ENCODE peak calls at places on chromosomes 12 and 14, in seven cellular contexts. One of them, this sample, is unnamed.

GRCh38 chr12:70366581-70367267 is 634 bp downstream of the KCNMB4 start:
- DNase-seq in CD4-positive, alpha-beta T cell: peak; percentile 65
- DNase-seq in A549: peak; percentile 44
- DNase-seq in fibroblast of lung: peak; percentile 42
- DNase-seq in left ventricle myocardium inferior: peak; percentile 25
- DNase-seq in iPS DF 6.9: no peak
- DNase-seq in adrenal gland: peak; percentile 30
- DNase-seq in this sample: peak; percentile 43

GRCh38 chr12:96912261-96912660 is 5.2 kb downstream of the NEDD1 start:
- DNase-seq in A549: no peak
- DNase-seq in fibroblast of lung: no peak
- DNase-seq in left ventricle myocardium inferior: no peak
- DNase-seq in adrenal gland: no peak
- DNase-seq in CD4-positive, alpha-beta T cell: no peak
- DNase-seq in iPS DF 6.9: no peak
- DNase-seq in this sample: no peak

GRCh38 chr12:10363922-10364838 is 25.7 kb downstream of the KLRK1 start:
- DNase-seq in adrenal gland: peak; percentile 61
- DNase-seq in CD4-positive, alpha-beta T cell: no peak
- DNase-seq in iPS DF 6.9: no peak
- DNase-seq in A549: no peak
- DNase-seq in left ventricle myocardium inferior: peak; percentile 26
- DNase-seq in fibroblast of lung: peak; percentile 50
- DNase-seq in this sample: peak; percentile 61

GRCh38 chr12:26790645-26790994 is 42.4 kb downstream of the ITPR2 start:
- DNase-seq in CD4-positive, alpha-beta T cell: no peak
- DNase-seq in A549: no peak
- DNase-seq in iPS DF 6.9: no peak
- DNase-seq in fibroblast of lung: peak; percentile 28
- DNase-seq in adrenal gland: no peak
- DNase-seq in left ventricle myocardium inferior: no peak
- DNase-seq in this sample: no peak

GRCh38 chr14:68757618-68758081 is 35.2 kb downstream of the ZFP36L1 start:
- DNase-seq in adrenal gland: no peak
- DNase-seq in fibroblast of lung: peak; percentile 33
- DNase-seq in left ventricle myocardium inferior: peak; percentile 27
- DNase-seq in CD4-positive, alpha-beta T cell: no peak
- DNase-seq in iPS DF 6.9: no peak
- DNase-seq in A549: no peak
- DNase-seq in this sample: no peak

GRCh38 chr12:114851981-114852380 is 168.0 kb upstream of the TBX3 start:
- DNase-seq in adrenal gland: no peak
- DNase-seq in iPS DF 6.9: no peak
- DNase-seq in fibroblast of lung: no peak
- DNase-seq in left ventricle myocardium inferior: no peak
- DNase-seq in CD4-positive, alpha-beta T cell: no peak
- DNase-seq in A549: no peak
- DNase-seq in this sample: no peak

GRCh38 chr12:38053655-38054464 is 262.7 kb upstream of the ALG10B start:
- DNase-seq in adrenal gland: no peak
- DNase-seq in A549: peak; percentile 85
- DNase-seq in iPS DF 6.9: no peak
- DNase-seq in left ventricle myocardium inferior: no peak
- DNase-seq in fibroblast of lung: no peak
- DNase-seq in CD4-positive, alpha-beta T cell: no peak
- DNase-seq in this sample: no peak

GRCh38 chr14:90419200-90419599 is 22.4 kb downstream of the CALM1 start:
- DNase-seq in A549: peak; percentile 80
- DNase-seq in fibroblast of lung: peak; percentile 97
- DNase-seq in CD4-positive, alpha-beta T cell: no peak
- DNase-seq in iPS DF 6.9: no peak
- DNase-seq in adrenal gland: peak; percentile 74
- DNase-seq in left ventricle myocardium inferior: peak; percentile 67
- DNase-seq in this sample: no peak

GRCh38 chr14:73463411-73463810 is 5.1 kb upstream of the NUMB start:
- DNase-seq in A549: peak; percentile 52
- DNase-seq in fibroblast of lung: peak; percentile 92
- DNase-seq in adrenal gland: no peak
- DNase-seq in left ventricle myocardium inferior: no peak
- DNase-seq in CD4-positive, alpha-beta T cell: no peak
- DNase-seq in iPS DF 6.9: no peak
- DNase-seq in this sample: no peak

GRCh38 chr12:114984641-114985041 is 300.7 kb upstream of the TBX3 start:
- DNase-seq in left ventricle myocardium inferior: no peak
- DNase-seq in fibroblast of lung: no peak
- DNase-seq in adrenal gland: no peak
- DNase-seq in iPS DF 6.9: no peak
- DNase-seq in CD4-positive, alpha-beta T cell: no peak
- DNase-seq in A549: no peak
- DNase-seq in this sample: no peak

GRCh38 chr12:122827258-122827657 is 8.0 kb upstream of the HIP1R start:
- DNase-seq in fibroblast of lung: no peak
- DNase-seq in left ventricle myocardium inferior: no peak
- DNase-seq in adrenal gland: no peak
- DNase-seq in iPS DF 6.9: no peak
- DNase-seq in A549: no peak
- DNase-seq in CD4-positive, alpha-beta T cell: no peak
- DNase-seq in this sample: no peak

GRCh38 chr12:122834229-122834920 is 882 bp upstream of the HIP1R start:
- DNase-seq in adrenal gland: peak; percentile 58
- DNase-seq in left ventricle myocardium inferior: no peak
- DNase-seq in A549: peak; percentile 79
- DNase-seq in CD4-positive, alpha-beta T cell: no peak
- DNase-seq in iPS DF 6.9: peak; percentile 33
- DNase-seq in fibroblast of lung: peak; percentile 41
- DNase-seq in this sample: peak; percentile 65

GRCh38 chr12:122825773-122826724 is 9.2 kb upstream of the HIP1R start:
- DNase-seq in iPS DF 6.9: no peak
- DNase-seq in A549: peak; percentile 58
- DNase-seq in left ventricle myocardium inferior: no peak
- DNase-seq in CD4-positive, alpha-beta T cell: no peak
- DNase-seq in fibroblast of lung: peak; percentile 20
- DNase-seq in adrenal gland: no peak
- DNase-seq in this sample: no peak

GRCh38 chr12:122834921-122835692 is at the start of gene HIP1R:
- DNase-seq in left ventricle myocardium inferior: no peak
- DNase-seq in adrenal gland: peak; percentile 70
- DNase-seq in A549: peak; percentile 49
- DNase-seq in fibroblast of lung: no peak
- DNase-seq in CD4-positive, alpha-beta T cell: peak; percentile 57
- DNase-seq in iPS DF 6.9: no peak
- DNase-seq in this sample: peak; percentile 75

GRCh38 chr12:122830517-122831214 is 4.6 kb upstream of the HIP1R start:
- DNase-seq in adrenal gland: no peak
- DNase-seq in iPS DF 6.9: no peak
- DNase-seq in left ventricle myocardium inferior: no peak
- DNase-seq in A549: peak; percentile 90
- DNase-seq in CD4-positive, alpha-beta T cell: no peak
- DNase-seq in fibroblast of lung: peak; percentile 81
- DNase-seq in this sample: no peak
- H3K27ac ChIP-seq in adrenal gland: no peak overlapping the region
- H3K27ac ChIP-seq in iPS DF 6.9: no peak overlapping the region
- H3K27ac ChIP-seq in left ventricle myocardium inferior: no peak overlapping the region
- H3K27ac ChIP-seq in A549: peak overlapping the region; percentile 71
- H3K27ac ChIP-seq in CD4-positive, alpha-beta T cell: no peak overlapping the region
- H3K27ac ChIP-seq in fibroblast of lung: no peak overlapping the region
- H3K27ac ChIP-seq in this sample: no peak overlapping the region

GRCh38 chr12:124635316-124635715 is 67.9 kb upstream of the NCOR2 start:
- DNase-seq in A549: no peak
- DNase-seq in fibroblast of lung: no peak
- DNase-seq in adrenal gland: no peak
- DNase-seq in CD4-positive, alpha-beta T cell: no peak
- DNase-seq in iPS DF 6.9: no peak
- DNase-seq in left ventricle myocardium inferior: no peak
- DNase-seq in this sample: no peak

GRCh38 chr12:124637163-124637562 is 69.8 kb upstream of the NCOR2 start:
- DNase-seq in A549: no peak
- DNase-seq in CD4-positive, alpha-beta T cell: no peak
- DNase-seq in adrenal gland: no peak
- DNase-seq in fibroblast of lung: no peak
- DNase-seq in left ventricle myocardium inferior: no peak
- DNase-seq in iPS DF 6.9: no peak
- DNase-seq in this sample: no peak

GRCh38 chr12:124636138-124636968 is 68.9 kb upstream of the NCOR2 start:
- DNase-seq in adrenal gland: no peak
- DNase-seq in fibroblast of lung: peak; percentile 76
- DNase-seq in left ventricle myocardium inferior: no peak
- DNase-seq in iPS DF 6.9: no peak
- DNase-seq in A549: peak; percentile 76
- DNase-seq in CD4-positive, alpha-beta T cell: peak; percentile 46
- DNase-seq in this sample: no peak

GRCh38 chr12:124639407-124639806 is 72.0 kb upstream of the NCOR2 start:
- DNase-seq in A549: no peak
- DNase-seq in fibroblast of lung: no peak
- DNase-seq in iPS DF 6.9: no peak
- DNase-seq in left ventricle myocardium inferior: no peak
- DNase-seq in adrenal gland: no peak
- DNase-seq in CD4-positive, alpha-beta T cell: no peak
- DNase-seq in this sample: no peak

GRCh38 chr12:124637586-124637985 is 70.2 kb upstream of the NCOR2 start:
- DNase-seq in A549: no peak
- DNase-seq in left ventricle myocardium inferior: no peak
- DNase-seq in fibroblast of lung: no peak
- DNase-seq in iPS DF 6.9: no peak
- DNase-seq in CD4-positive, alpha-beta T cell: no peak
- DNase-seq in adrenal gland: no peak
- DNase-seq in this sample: no peak
- H3K27ac ChIP-seq in A549: peak overlapping the region; percentile 71
- H3K27ac ChIP-seq in left ventricle myocardium inferior: no peak overlapping the region
- H3K27ac ChIP-seq in fibroblast of lung: no peak overlapping the region
- H3K27ac ChIP-seq in iPS DF 6.9: no peak overlapping the region
- H3K27ac ChIP-seq in CD4-positive, alpha-beta T cell: no peak overlapping the region
- H3K27ac ChIP-seq in adrenal gland: no peak overlapping the region
- H3K27ac ChIP-seq in this sample: no peak overlapping the region

DNA sequence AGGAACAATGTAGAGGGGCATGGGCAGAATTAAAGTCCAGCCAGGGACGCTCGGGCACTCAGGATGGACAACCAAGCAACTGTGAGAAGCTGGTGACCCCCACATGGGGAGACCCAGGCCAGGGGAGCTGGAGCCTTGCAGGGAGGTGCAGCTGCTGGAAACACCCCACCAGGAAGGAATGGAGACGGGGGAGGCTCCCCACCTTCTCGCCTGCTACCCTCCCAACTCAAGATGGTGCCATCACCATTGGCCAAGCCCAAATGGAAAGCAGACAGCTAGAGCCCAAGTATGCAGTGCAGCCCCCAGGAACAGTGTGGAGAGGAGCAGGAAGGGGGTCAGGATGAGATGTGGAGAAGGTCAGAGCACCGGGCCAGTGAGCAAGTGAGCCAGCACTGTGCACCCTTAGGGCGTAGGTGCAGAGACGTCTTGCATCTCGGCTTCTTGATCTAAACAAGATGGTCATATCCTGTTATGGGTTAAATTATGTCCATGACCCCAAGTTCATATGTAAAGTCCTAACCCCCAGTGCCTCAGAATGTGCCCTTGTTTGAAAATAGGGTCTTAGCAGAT is 159.5 kb downstream of the RIMBP2 start:
- DNase-seq in iPS DF 6.9: no peak
- DNase-seq in adrenal gland: no peak
- DNase-seq in left ventricle myocardium inferior: no peak
- DNase-seq in CD4-positive, alpha-beta T cell: no peak
- DNase-seq in fibroblast of lung: no peak
- DNase-seq in A549: no peak
- DNase-seq in this sample: no peak
- H3K27ac ChIP-seq in iPS DF 6.9: no peak overlapping the region
- H3K27ac ChIP-seq in adrenal gland: no peak overlapping the region
- H3K27ac ChIP-seq in left ventricle myocardium inferior: no peak overlapping the region
- H3K27ac ChIP-seq in CD4-positive, alpha-beta T cell: no peak overlapping the region
- H3K27ac ChIP-seq in fibroblast of lung: no peak overlapping the region
- H3K27ac ChIP-seq in A549: no peak overlapping the region
- H3K27ac ChIP-seq in this sample: no peak overlapping the region

GRCh38 chr12:111640498-111640897 is 41.4 kb upstream of the ATXN2 start:
- DNase-seq in fibroblast of lung: no peak
- DNase-seq in adrenal gland: no peak
- DNase-seq in A549: no peak
- DNase-seq in left ventricle myocardium inferior: no peak
- DNase-seq in CD4-positive, alpha-beta T cell: no peak
- DNase-seq in iPS DF 6.9: no peak
- DNase-seq in this sample: no peak

GRCh38 chr12:111635524-111635923 is 36.4 kb upstream of the ATXN2 start:
- DNase-seq in left ventricle myocardium inferior: no peak
- DNase-seq in CD4-positive, alpha-beta T cell: no peak
- DNase-seq in iPS DF 6.9: no peak
- DNase-seq in A549: no peak
- DNase-seq in adrenal gland: no peak
- DNase-seq in fibroblast of lung: peak; percentile 63
- DNase-seq in this sample: no peak

GRCh38 chr12:111638576-111638975 is 39.5 kb upstream of the ATXN2 start:
- DNase-seq in left ventricle myocardium inferior: no peak
- DNase-seq in adrenal gland: no peak
- DNase-seq in fibroblast of lung: peak; percentile 76
- DNase-seq in A549: no peak
- DNase-seq in iPS DF 6.9: no peak
- DNase-seq in CD4-positive, alpha-beta T cell: no peak
- DNase-seq in this sample: no peak

DNA sequence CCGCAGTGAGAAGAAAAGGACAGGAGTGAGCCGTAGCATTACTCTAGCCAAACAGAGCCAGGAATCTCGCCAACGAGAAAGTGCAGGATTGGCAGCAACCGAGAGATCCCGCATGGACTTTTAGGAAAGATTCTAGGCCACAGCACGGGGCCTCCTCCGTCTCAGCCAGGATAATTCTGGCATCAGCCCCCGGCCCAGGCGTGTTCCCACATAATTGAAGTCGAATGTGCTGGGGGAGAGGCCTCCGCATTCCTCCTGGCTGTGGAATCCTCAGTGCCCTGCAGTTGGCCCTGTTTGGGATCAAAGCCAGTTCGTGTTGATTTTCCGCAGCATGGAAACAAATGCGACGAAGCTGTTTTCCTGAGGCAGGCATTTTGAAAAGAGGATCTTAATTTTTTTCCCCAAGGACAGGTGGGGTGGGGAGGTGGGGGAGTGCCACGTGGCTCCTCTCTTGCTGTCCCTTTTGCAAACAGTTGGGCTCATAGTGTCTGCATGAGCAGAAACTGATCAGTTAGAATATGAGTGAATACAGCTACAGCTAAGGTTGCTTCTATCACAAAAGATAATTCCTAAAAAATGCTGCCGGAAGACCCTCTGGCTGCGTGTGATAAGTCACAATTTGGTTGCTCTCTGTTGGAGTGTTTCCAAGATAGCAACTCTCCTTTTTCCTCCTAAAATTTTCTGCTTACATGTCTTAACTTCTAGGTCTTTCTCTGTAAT is 37.3 kb upstream of the ATXN2 start:
- DNase-seq in left ventricle myocardium inferior: peak; percentile 55
- DNase-seq in iPS DF 6.9: peak; percentile 16
- DNase-seq in CD4-positive, alpha-beta T cell: no peak
- DNase-seq in adrenal gland: peak; percentile 42
- DNase-seq in A549: no peak
- DNase-seq in fibroblast of lung: peak; percentile 82
- DNase-seq in this sample: peak; percentile 62
- H3K27ac ChIP-seq in left ventricle myocardium inferior: peak overlapping the region; percentile 77
- H3K27ac ChIP-seq in iPS DF 6.9: no peak overlapping the region
- H3K27ac ChIP-seq in CD4-positive, alpha-beta T cell: no peak overlapping the region
- H3K27ac ChIP-seq in adrenal gland: peak overlapping the region; percentile 78
- H3K27ac ChIP-seq in A549: no peak overlapping the region
- H3K27ac ChIP-seq in fibroblast of lung: no peak overlapping the region
- H3K27ac ChIP-seq in this sample: peak overlapping the region; percentile 45

DNA sequence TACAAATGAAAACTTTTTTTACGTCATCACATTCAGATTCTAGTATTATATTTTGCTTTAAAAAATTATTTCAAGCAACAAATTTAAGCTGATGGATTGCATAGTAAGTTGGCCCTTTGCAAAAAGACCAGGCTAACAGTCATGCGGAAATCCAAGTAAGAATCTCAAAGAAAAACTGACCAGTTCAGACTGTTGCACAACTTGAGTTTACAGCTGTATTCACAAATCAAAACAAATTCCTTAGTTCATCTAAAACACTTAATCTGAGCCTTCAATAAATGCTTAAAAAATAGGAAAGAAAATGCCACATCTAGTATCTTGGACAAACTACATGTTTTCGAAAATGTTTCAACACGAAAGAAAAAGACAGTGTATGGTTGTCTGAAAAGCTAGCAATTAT is 847 bp downstream of the CCDC59 start:
- DNase-seq in CD4-positive, alpha-beta T cell: no peak
- DNase-seq in iPS DF 6.9: no peak
- DNase-seq in left ventricle myocardium inferior: no peak
- DNase-seq in A549: no peak
- DNase-seq in adrenal gland: no peak
- DNase-seq in fibroblast of lung: no peak
- DNase-seq in this sample: no peak
- H3K27ac ChIP-seq in CD4-positive, alpha-beta T cell: no peak overlapping the region
- H3K27ac ChIP-seq in iPS DF 6.9: no peak overlapping the region
- H3K27ac ChIP-seq in left ventricle myocardium inferior: no peak overlapping the region
- H3K27ac ChIP-seq in A549: peak overlapping the region; percentile 97
- H3K27ac ChIP-seq in adrenal gland: peak overlapping the region; percentile 97
- H3K27ac ChIP-seq in fibroblast of lung: peak overlapping the region; percentile 98
- H3K27ac ChIP-seq in this sample: no peak overlapping the region